ENCODE peak calls at places on chromosomes 4 and X, in four cellular contexts. R is mammary epithelial cell, Q is astrocyte, L is neural progenitor cell. C is an unnamed sample.

GRCh38 chr4:100017627-100018310 is 67.7 kb upstream of the H2AZ1 start:
- DNase-seq in R (peak), L (no peak), Q (no peak), C (no peak)

GRCh38 chr4:150436598-150437370 is 145.2 kb upstream of the MAB21L2 start:
- DNase-seq in L (no peak), R (no peak), Q (no peak), C (no peak)

GRCh38 chr4:86523333-86523732 is 70.8 kb upstream of the PTPN13 start:
- DNase-seq in L (no peak), Q (no peak), R (no peak), C (no peak)

GRCh38 chr4:114561590-114561989 is 37.0 kb upstream of the UGT8 start:
- DNase-seq in Q (no peak), L (no peak), R (no peak), C (no peak)

GRCh38 chr4:53116959-53117358 is 248.9 kb downstream of the SCFD2 start:
- DNase-seq in Q (peak), R (peak), L (no peak), C (no peak)

GRCh38 chr4:41579043-41579442 is 41.1 kb downstream of the LIMCH1 start:
- DNase-seq in R (no peak), L (no peak), Q (no peak), C (no peak)

GRCh38 chr4:95293014-95293413 is 255.8 kb downstream of the UNC5C start:
- DNase-seq in Q (peak), L (no peak), R (peak), C (peak)

GRCh38 chrX:54785901-54786300 is 12.2 kb downstream of the ITIH6 start:
- DNase-seq in Q (no peak), R (no peak), L (peak), C (no peak)

GRCh38 chr4:92304073-92304472 is 307 bp downstream of the GRID2 start:
- DNase-seq in L (peak), Q (no peak), R (no peak), C (no peak)

GRCh38 chrX:71224969-71225368 is 1.9 kb downstream of the GJB1 start:
- DNase-seq in R (no peak), L (no peak), Q (no peak), C (no peak)
- TF ChIP-seq EZH2 in R (no peak), L (no peak), Q (no peak), C (no peak)

DNA sequence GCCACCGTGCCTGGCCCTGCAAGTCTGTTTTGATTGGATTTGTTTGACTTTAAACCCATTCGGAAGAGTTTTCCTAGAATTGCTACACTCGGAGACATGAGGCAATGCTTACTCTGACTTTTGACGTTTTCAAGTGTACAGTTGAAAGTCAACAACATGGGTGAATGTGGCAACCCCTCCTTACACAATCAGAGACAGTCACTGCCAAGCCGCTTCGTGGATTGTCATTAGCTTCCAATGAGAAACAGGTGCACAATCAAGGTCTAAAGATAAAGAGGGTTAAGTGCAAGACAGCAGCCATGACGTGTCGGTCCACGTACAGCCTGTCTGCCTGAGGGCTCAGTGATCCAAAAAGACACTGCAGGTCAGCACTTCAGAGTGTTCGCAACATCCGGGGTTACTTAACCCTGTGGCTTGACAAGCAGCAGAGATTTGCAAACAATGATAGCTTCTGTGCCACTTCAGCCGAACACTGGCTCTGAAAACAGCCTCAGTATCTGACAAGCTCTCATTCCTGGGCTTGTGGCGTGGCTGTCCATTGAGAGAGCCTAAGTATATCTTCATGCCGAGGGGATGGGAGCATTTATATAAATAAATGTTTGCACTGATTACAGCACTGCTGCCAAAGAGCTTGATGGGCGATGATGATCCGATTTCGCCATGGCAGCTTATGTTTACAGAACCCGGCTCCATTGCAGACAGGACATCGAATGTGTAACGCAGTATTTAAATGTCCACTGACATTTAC is 180.0 kb downstream of the DHRSX start:
- DNase-seq in L (no peak), R (no peak), Q (no peak), C (no peak)
- H3K27ac ChIP-seq in L (peak), R (no peak), Q (no peak), C (no peak)

GRCh38 chrX:118493653-118494297 is 1.8 kb upstream of the DOCK11 start:
- DNase-seq in Q (no peak), R (no peak), L (no peak), C (no peak)

GRCh38 chrX:118495958-118496762 is 545 bp downstream of the DOCK11 start:
- DNase-seq in R (peak), L (peak), Q (no peak), C (no peak)

GRCh38 chrX:118496763-118497079 is 1.1 kb downstream of the DOCK11 start:
- DNase-seq in R (no peak), L (peak), Q (no peak), C (no peak)

GRCh38 chrX:118497180-118497814 is 1.7 kb downstream of the DOCK11 start:
- DNase-seq in L (no peak), R (no peak), Q (no peak), C (no peak)

DNA sequence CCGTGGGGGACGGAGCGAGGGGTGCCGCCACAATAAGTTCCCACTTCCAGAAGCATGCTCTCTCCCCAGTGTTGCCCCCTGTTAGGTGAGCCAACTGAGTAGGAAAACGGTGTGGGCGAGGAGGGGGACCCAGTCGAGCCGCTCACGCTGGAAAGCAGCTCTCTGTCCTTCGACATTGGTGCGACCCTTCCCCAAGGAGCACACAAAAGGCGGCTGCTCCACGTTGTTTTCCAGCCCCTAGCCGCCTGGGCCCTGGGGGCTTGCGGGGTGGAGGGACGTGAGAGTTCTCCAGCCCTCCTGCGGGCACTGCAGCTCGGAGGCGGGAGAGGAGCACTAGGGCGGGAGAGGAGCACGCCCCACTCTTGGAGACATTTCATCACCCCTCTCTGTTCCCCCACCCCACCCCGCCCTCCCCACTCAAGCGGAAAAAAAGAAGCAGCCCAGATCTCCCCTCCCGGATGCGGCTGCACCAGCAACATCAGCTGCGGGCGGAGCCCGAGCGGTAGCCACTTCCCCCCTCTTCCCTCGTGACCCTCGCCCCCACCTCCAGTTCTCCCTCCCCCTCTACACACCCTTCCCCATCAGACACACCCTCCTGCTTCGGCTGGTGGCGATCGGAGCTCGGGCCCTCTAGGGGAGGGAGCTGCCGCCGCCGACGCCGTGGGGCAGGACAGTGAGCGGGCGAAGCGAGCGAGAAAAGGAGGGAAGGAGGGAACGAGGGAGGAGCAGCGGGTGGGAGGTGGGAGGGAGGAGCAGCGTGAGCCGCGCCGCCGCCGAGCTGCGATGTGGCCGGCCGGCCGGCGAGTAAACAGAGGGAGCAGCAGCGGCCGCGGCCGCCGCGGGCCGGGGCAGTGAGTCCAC is at the start of gene DOCK11:
- DNase-seq in Q (peak), R (peak), L (peak), C (no peak)
- TF ChIP-seq EZH2 in Q (no peak), R (no peak), L (no peak), C (no peak)

GRCh38 chr4:48049483-48049882 is 32.9 kb downstream of the NIPAL1 start:
- DNase-seq in L (no peak), Q (no peak), R (no peak), C (no peak)

GRCh38 chr4:48047896-48048295 is 31.3 kb downstream of the NIPAL1 start:
- DNase-seq in Q (no peak), L (no peak), R (no peak), C (no peak)

GRCh38 chr4:48046059-48046458 is 29.5 kb downstream of the NIPAL1 start:
- DNase-seq in Q (no peak), R (no peak), L (no peak), C (no peak)

GRCh38 chr4:48044298-48044697 is 27.7 kb downstream of the NIPAL1 start:
- DNase-seq in R (no peak), Q (no peak), L (no peak), C (no peak)

GRCh38 chr4:48047421-48047844 is 30.9 kb downstream of the NIPAL1 start:
- DNase-seq in R (no peak), Q (no peak), L (no peak), C (no peak)
- H3K27ac ChIP-seq in R (no peak), Q (no peak), L (no peak), C (no peak)

DNA sequence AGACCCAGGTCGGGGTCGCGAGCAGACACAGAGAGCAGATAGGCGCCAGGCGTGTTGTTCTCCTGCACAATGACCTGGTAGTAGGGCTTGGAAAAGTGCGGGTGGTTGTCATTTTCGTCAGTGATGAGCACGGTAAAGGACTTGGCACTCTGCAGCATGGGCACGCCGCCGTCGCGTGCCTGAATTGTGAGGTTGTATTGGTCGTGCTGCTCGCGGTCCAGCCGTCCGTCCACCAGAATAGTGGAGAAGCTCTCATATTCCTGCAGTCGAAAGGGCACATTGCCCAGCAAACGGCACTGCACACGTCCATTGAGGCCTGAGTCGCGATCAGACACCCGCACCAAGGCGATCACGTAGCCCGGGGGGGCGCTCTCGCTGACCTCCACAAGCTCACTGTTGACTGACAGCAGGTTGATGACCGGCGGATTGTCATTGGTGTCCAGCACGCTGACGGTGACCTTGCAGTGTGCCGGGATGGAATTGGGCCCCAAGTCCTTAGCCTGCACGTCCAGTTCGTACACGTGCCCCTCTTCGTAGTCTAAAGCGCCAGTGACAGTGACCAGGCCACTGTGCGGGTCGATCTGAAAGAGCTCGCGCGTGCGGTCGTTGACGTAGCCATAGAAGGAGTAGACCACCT is 2.8 kb downstream of the PCDH19 start:
- DNase-seq in L (no peak), R (no peak), Q (no peak), C (no peak)
- TF ChIP-seq EZH2 in L (no peak), R (no peak), Q (peak), C (no peak)

GRCh38 chr4:8333726-8334460 is 64.3 kb downstream of the HTRA3 start:
- DNase-seq in L (no peak), R (no peak), Q (no peak), C (no peak)

GRCh38 chr4:8336412-8337075 is 67.0 kb downstream of the HTRA3 start:
- DNase-seq in R (peak), L (no peak), Q (no peak), C (no peak)

GRCh38 chr4:8335848-8336247 is 66.3 kb downstream of the HTRA3 start:
- DNase-seq in R (no peak), Q (no peak), L (no peak), C (no peak)

GRCh38 chr4:8334786-8335460 is 65.4 kb downstream of the HTRA3 start:
- DNase-seq in R (no peak), L (no peak), Q (no peak), C (no peak)

DNA sequence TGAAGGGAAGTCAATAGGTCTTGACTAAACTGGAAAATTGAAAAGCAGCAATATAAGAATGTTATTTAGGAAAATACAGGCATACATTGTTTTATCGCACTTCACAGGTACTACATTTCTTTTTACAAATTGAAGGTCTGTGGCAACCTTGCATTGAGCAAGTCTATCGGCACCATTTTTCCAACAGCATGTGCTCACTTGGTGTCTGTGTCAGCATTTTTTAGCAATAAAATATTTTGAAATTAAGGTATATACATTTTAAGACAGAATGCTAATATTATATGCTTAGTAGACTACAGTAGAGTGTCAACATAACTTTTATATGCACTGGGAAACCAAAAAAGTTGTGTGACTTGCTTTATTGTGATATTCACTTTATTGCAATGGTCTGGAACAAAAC is 67.5 kb downstream of the HTRA3 start:
- DNase-seq in L (no peak), Q (no peak), R (no peak), C (no peak)
- H3K27ac ChIP-seq in L (no peak), Q (no peak), R (peak), C (no peak)

GRCh38 chr4:55124337-55125076 is 888 bp downstream of the KDR start:
- DNase-seq in R (no peak), Q (no peak), L (peak), C (no peak)
- TF ChIP-seq EZH2 in R (no peak), Q (peak), L (no peak), C (no peak)

C was measured in SK-N-MC.